ENCODE peak calls at places on chromosomes 12 and 14, in eight cellular contexts. I, F, M, K, D, G, L and P are unnamed samples.

GRCh38 chr14:23207146-23207540 is 23.7 kb upstream of the SLC7A8 start:
- DNase-seq in I (no peak), F (no peak), M (no peak), K (no peak), D (no peak), G (no peak), L (no peak), P (no peak)

GRCh38 chr12:76020281-76020680 is 11.3 kb downstream of the PHLDA1 start:
- DNase-seq in I (no peak), F (no peak), M (peak), K (peak), D (peak), G (peak), L (peak), P (no peak)

GRCh38 chr14:104977681-104978647 is at the start of gene AHNAK2:
- DNase-seq in I (peak), F (peak), M (peak), K (peak), D (peak), G (peak), L (peak), P (peak)

GRCh38 chr14:60760209-60760608 is 25.6 kb downstream of the MNAT1 start:
- DNase-seq in I (no peak), F (no peak), M (no peak), K (no peak), D (no peak), G (no peak), L (no peak), P (no peak)

GRCh38 chr12:102093319-102093718 is 26.6 kb downstream of the NUP37 start:
- DNase-seq in I (no peak), F (no peak), M (no peak), K (no peak), D (no peak), G (peak), L (no peak), P (no peak)

GRCh38 chr12:22969521-22969920 is 344.6 kb downstream of the ETNK1 start:
- DNase-seq in I (no peak), F (no peak), M (no peak), K (no peak), D (no peak), G (no peak), L (no peak), P (no peak)

GRCh38 chr12:116710367-116710766 is 27.5 kb downstream of the SPRING1 start:
- DNase-seq in I (no peak), F (no peak), M (no peak), K (no peak), D (no peak), G (no peak), L (no peak), P (no peak)

GRCh38 chr12:30818562-30818961 is 63.8 kb upstream of the CAPRIN2 start:
- DNase-seq in I (no peak), F (no peak), M (peak), K (no peak), D (no peak), G (no peak), L (no peak), P (no peak)

GRCh38 chr12:62761658-62762057 is 173.3 kb downstream of the PPM1H start:
- DNase-seq in I (no peak), F (no peak), M (no peak), K (no peak), D (no peak), G (no peak), L (no peak), P (no peak)

GRCh38 chr12:54689984-54690383 is 41.8 kb upstream of the DCD start:
- DNase-seq in I (peak), F (no peak), M (peak), K (peak), D (no peak), G (no peak), L (no peak), P (no peak)

GRCh38 chr14:102501751-102502315 is 7.7 kb downstream of the ANKRD9 start:
- DNase-seq in I (no peak), F (peak), M (peak), K (no peak), D (no peak), G (no peak), L (no peak), P (no peak)

GRCh38 chr12:69345742-69346141 is 2.4 kb upstream of the LYZ start:
- DNase-seq in I (no peak), F (peak), M (no peak), K (no peak), D (no peak), G (no peak), L (no peak), P (no peak)

GRCh38 chr12:67720383-67720856 is 71.9 kb downstream of the DYRK2 start:
- DNase-seq in I (no peak), F (no peak), M (peak), K (peak), D (no peak), G (peak), L (no peak), P (no peak)

GRCh38 chr12:132437252-132438138 is 52.5 kb upstream of the FBRSL1 start:
- DNase-seq in I (no peak), F (no peak), M (peak), K (no peak), D (no peak), G (no peak), L (no peak), P (no peak)

GRCh38 chr12:54611715-54612116 is 23.0 kb downstream of the LACRT start:
- DNase-seq in I (no peak), F (no peak), M (peak), K (no peak), D (no peak), G (no peak), L (no peak), P (no peak)

GRCh38 chr12:62466018-62466595 is 519 bp upstream of the MON2 start:
- DNase-seq in I (peak), F (peak), M (peak), K (peak), D (peak), G (peak), L (peak), P (no peak)

GRCh38 chr12:95096852-95097251 is 23.4 kb upstream of the NR2C1 start:
- DNase-seq in I (no peak), F (no peak), M (no peak), K (peak), D (no peak), G (no peak), L (no peak), P (no peak)

GRCh38 chr12:95096378-95096777 is 23.0 kb upstream of the NR2C1 start:
- DNase-seq in I (no peak), F (no peak), M (no peak), K (no peak), D (no peak), G (no peak), L (no peak), P (no peak)

GRCh38 chr12:95102916-95103671 is 29.7 kb upstream of the NR2C1 start:
- DNase-seq in I (no peak), F (no peak), M (no peak), K (peak), D (no peak), G (peak), L (peak), P (peak)

GRCh38 chr12:95100264-95101190 is 27.1 kb upstream of the NR2C1 start:
- DNase-seq in I (no peak), F (peak), M (peak), K (no peak), D (no peak), G (no peak), L (no peak), P (no peak)

DNA sequence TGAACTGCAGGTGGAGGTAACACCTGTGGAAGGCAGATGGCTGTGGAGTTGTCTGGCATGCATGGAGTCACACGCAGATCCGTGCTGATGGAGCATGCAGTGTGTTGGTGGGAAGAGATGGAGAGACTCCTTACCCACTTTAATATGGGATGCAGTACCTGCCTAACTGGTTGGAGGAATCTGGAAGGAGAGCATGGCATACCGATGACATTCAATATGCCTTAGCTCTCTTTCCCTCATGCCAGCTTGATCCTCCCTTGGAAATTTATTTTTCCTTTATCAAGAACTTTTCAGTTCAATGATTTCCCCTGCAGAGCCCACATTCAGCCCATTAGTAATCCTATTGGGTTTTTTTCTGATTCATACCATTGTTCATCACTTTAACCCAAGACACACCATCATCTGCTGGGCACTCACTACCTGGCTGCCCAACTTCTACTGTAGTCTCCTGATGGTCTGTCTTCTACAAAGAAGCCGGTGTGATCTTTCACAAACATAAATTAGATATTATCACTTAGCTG is 25.9 kb upstream of the NR2C1 start:
- DNase-seq in I (no peak), F (no peak), M (no peak), K (no peak), D (no peak), G (no peak), L (no peak), P (no peak)
- H3K27ac ChIP-seq in I (no peak), F (no peak), M (no peak), K (peak), D (no peak), G (no peak), L (no peak), P (no peak)

GRCh38 chr14:62914025-62914424 is 131.2 kb downstream of the KCNH5 start:
- DNase-seq in I (no peak), F (no peak), M (no peak), K (no peak), D (no peak), G (peak), L (peak), P (peak)
- H3K27ac ChIP-seq in I (no peak), F (no peak), M (no peak), K (no peak), D (no peak), G (no peak), L (no peak), P (no peak)

GRCh38 chr14:94597788-94598187 is 14.4 kb upstream of the SERPINA3 start:
- DNase-seq in I (no peak), F (no peak), M (no peak), K (no peak), D (no peak), G (no peak), L (no peak), P (no peak)
- H3K27ac ChIP-seq in I (no peak), F (no peak), M (no peak), K (peak), D (no peak), G (no peak), L (peak), P (no peak)

GRCh38 chr12:113214938-113215400 is 6.3 kb upstream of the TPCN1 start:
- DNase-seq in I (no peak), F (no peak), M (peak), K (peak), D (peak), G (peak), L (peak), P (peak)
- H3K27ac ChIP-seq in I (no peak), F (no peak), M (no peak), K (peak), D (peak), G (peak), L (peak), P (peak)

DNA sequence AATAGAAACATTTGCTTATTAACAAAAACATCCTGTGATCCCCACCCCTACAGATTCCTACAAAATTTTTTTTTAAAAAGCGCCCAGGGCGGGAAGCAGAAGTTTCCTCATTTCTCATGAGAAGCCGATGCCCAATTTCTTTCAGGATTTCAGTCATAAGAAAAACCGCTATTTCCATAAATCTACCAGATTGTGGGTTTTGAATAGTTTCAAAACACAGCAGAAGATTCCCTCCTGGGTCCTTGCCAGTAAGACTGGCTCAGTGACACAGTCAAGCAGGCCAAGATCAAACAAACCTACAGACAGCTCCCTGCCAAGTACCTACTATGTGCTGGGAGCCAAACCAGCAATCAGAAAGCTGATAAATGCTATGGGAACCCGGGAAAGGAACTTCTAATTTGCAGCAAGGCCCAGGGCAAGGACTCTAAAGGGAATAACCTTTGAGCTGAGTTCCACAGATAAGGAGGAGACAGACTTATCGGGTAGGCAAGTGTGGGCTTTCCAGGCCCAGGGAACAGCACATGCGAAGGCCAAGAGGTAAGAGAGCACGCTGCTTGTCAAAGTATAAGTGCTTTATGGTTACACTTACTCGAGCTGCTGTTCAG is 68.7 kb downstream of the CCDC88C start:
- DNase-seq in I (no peak), F (no peak), M (no peak), K (no peak), D (peak), G (peak), L (no peak), P (no peak)
- H3K27ac ChIP-seq in I (no peak), F (peak), M (peak), K (no peak), D (no peak), G (no peak), L (peak), P (no peak)

GRCh38 chr14:71666579-71667145 is 265.6 kb upstream of the RGS6 start:
- DNase-seq in I (no peak), F (no peak), M (no peak), K (no peak), D (no peak), G (no peak), L (no peak), P (no peak)

GRCh38 chr14:71668942-71669341 is 263.3 kb upstream of the RGS6 start:
- DNase-seq in I (no peak), F (no peak), M (no peak), K (no peak), D (no peak), G (no peak), L (no peak), P (no peak)

GRCh38 chr14:71665781-71666180 is 266.4 kb upstream of the RGS6 start:
- DNase-seq in I (no peak), F (no peak), M (no peak), K (no peak), D (no peak), G (no peak), L (no peak), P (no peak)

GRCh38 chr14:71665157-71665556 is 267.1 kb upstream of the RGS6 start:
- DNase-seq in I (no peak), F (no peak), M (no peak), K (no peak), D (no peak), G (peak), L (peak), P (no peak)

DNA sequence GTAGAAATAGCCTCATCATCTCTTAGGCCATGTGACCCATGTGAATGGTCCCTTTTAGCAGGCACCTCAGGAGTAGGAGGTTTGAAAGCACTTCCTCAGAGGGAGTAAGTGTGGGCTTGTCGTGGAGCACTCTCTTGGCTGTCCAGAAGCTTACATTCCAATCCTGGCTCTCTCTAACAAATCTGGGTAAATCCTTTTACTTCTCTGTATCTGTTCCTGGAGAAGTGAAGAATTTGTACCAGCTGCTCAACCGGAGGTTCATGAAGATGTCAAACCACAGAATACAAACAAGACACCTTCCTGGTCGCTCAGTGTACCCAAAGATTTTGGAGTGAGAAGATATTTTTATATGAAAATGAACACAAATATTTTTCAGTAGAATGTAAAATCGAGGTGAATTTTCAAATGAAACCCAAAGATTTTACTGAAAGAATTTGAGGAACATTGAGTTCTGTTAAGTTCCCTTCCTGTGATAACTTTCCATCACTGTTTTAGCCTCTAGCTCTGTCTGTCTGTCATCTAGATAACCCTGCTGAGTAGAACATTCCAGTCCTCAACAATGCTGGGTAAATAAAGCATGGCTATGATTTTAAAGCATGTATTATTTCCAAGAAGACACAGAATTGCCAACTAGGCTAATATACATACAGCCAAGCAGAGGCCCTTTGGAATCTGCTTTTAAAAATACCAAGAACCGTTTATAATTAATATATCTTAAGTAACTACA is 263.9 kb upstream of the RGS6 start:
- DNase-seq in I (no peak), F (no peak), M (no peak), K (no peak), D (no peak), G (peak), L (no peak), P (no peak)
- H3K27ac ChIP-seq in I (no peak), F (no peak), M (no peak), K (no peak), D (peak), G (no peak), L (no peak), P (no peak)

GRCh38 chr14:85416771-85417170 is 113.2 kb upstream of the FLRT2 start:
- DNase-seq in I (no peak), F (no peak), M (no peak), K (peak), D (no peak), G (peak), L (peak), P (peak)
- H3K27ac ChIP-seq in I (no peak), F (no peak), M (no peak), K (peak), D (no peak), G (peak), L (no peak), P (no peak)

DNA sequence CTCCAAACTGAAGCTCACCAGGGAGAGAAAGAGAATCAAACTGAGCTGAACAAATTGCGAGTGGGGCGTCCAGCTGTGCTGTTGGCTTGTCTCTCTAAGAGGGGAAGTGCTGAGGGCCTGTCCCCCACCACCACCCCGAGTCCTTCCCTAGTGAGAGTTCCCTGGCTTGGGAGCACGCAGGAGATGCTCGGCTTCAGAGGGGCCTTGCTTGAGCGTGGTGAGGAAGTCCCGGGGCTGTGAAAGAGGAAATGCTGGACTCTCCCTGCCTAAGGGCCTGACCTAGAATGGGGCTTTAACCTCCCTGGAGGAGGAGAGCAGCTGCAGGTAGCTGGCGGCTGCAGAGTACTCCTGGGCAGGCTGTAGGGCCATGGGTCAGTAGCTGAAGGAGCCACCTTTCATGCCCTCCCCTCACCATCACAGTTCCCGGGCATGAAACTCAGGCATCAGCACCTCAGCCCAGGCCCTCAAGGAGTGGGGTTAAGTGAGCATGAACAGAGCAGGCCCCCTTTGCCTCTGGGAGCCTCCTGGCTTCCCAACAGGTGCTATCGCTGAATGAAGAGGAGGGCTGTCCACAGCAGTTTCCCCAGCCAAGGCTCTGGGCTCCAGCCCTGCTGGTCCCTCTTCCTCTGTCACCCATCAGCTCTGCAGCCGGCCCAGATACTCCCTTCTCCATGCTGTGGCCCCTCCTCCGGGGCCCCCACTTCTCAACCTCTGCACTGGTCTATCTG is 184.5 kb downstream of the ZFP36L1 start:
- DNase-seq in I (no peak), F (no peak), M (peak), K (no peak), D (peak), G (no peak), L (no peak), P (no peak)
- H3K27ac ChIP-seq in I (peak), F (no peak), M (peak), K (peak), D (no peak), G (no peak), L (peak), P (no peak)

GRCh38 chr12:43237238-43237879 is 314.6 kb downstream of the ADAMTS20 start:
- DNase-seq in I (no peak), F (no peak), M (no peak), K (no peak), D (no peak), G (no peak), L (no peak), P (no peak)

GRCh38 chr12:43238281-43238680 is 313.7 kb downstream of the ADAMTS20 start:
- DNase-seq in I (no peak), F (no peak), M (no peak), K (no peak), D (no peak), G (no peak), L (no peak), P (no peak)

GRCh38 chr12:43233861-43234260 is 318.1 kb downstream of the ADAMTS20 start:
- DNase-seq in I (no peak), F (no peak), M (no peak), K (no peak), D (no peak), G (no peak), L (no peak), P (no peak)
- H3K27ac ChIP-seq in I (no peak), F (no peak), M (no peak), K (no peak), D (no peak), G (no peak), L (no peak), P (no peak)